ENCODE peak calls at places on chromosomes 5 and 9, in four cellular contexts. F, H, O and V are unnamed samples.

GRCh38 chr9:80410106-80410505 is 838.3 kb downstream of the TLE4 start:
- DNase-seq in F (no peak), H (no peak), O (no peak), V (no peak)

GRCh38 chr9:93024986-93025630 is 33.4 kb upstream of the SUSD3 start:
- DNase-seq in F (no peak), H (no peak), O (no peak), V (no peak)

GRCh38 chr5:63564789-63565188 is 397.5 kb downstream of the HTR1A start:
- DNase-seq in F (no peak), H (no peak), O (no peak), V (no peak)

GRCh38 chr9:94949330-94949729 is 222.8 kb downstream of the AOPEP start:
- DNase-seq in F (no peak), H (no peak), O (no peak), V (no peak)

GRCh38 chr9:10855847-10856246 is 243.0 kb upstream of the PTPRD start:
- DNase-seq in F (no peak), H (peak; percentile 3), O (no peak), V (no peak)

GRCh38 chr5:40046792-40047191 is 622.0 kb upstream of the DAB2 start:
- DNase-seq in F (no peak), H (peak; percentile 65), O (no peak), V (no peak)

GRCh38 chr5:149423287-149424268 is 44.5 kb upstream of the IL17B start:
- DNase-seq in F (no peak), H (no peak), O (no peak), V (no peak)

GRCh38 chr5:171363846-171364245 is 23.8 kb upstream of the NPM1 start:
- DNase-seq in F (no peak), H (no peak), O (no peak), V (no peak)

GRCh38 chr5:40628428-40628827 is 51.3 kb upstream of the PTGER4 start:
- DNase-seq in F (no peak), H (no peak), O (no peak), V (no peak)

GRCh38 chr5:164597293-164597900 is 1092.0 kb downstream of the MAT2B start:
- DNase-seq in F (no peak), H (no peak), O (no peak), V (no peak)

GRCh38 chr5:100827481-100827889 is 75.6 kb downstream of the ST8SIA4 start:
- DNase-seq in F (no peak), H (no peak), O (no peak), V (no peak)

GRCh38 chr9:105157178-105157583 is 87.3 kb upstream of the SLC44A1 start:
- DNase-seq in F (peak; percentile 67), H (peak; percentile 88), O (peak; percentile 36), V (peak; percentile 26)

GRCh38 chr9:105262497-105262896 is 18.0 kb downstream of the SLC44A1 start:
- DNase-seq in F (no peak), H (no peak), O (no peak), V (no peak)

GRCh38 chr5:146620031-146620662 is 104.2 kb upstream of the GPR151 start:
- DNase-seq in F (no peak), H (no peak), O (no peak), V (no peak)

GRCh38 chr9:91248707-91249106 is 113.0 kb downstream of the AUH start:
- DNase-seq in F (no peak), H (no peak), O (no peak), V (no peak)

GRCh38 chr5:5474961-5475360 is 52.5 kb downstream of the ICE1 start:
- DNase-seq in F (no peak), H (no peak), O (no peak), V (no peak)

GRCh38 chr9:90445391-90445790 is 197.2 kb downstream of the DIRAS2 start:
- DNase-seq in F (no peak), H (no peak), O (no peak), V (no peak)

GRCh38 chr9:91001146-91001611 is 199.6 kb downstream of the SYK start:
- DNase-seq in F (peak; percentile 35), H (peak; percentile 59), O (peak; percentile 28), V (no peak)

GRCh38 chr5:143376911-143377838 is 26.3 kb downstream of the NR3C1 start:
- DNase-seq in F (peak; percentile 62), H (peak; percentile 51), O (no peak), V (no peak)

GRCh38 chr5:30752015-30752414 is 441.5 kb upstream of the CDH6 start:
- DNase-seq in F (no peak), H (no peak), O (no peak), V (no peak)

GRCh38 chr9:130633336-130634190 is 30.8 kb upstream of the PRDM12 start:
- DNase-seq in F (no peak), H (no peak), O (no peak), V (no peak)

GRCh38 chr5:176359658-176360057 is 1.9 kb downstream of the KIAA1191 start:
- DNase-seq in F (no peak), H (no peak), O (no peak), V (no peak)

GRCh38 chr9:70802206-70802605 is 319.2 kb downstream of the TRPM3 start:
- DNase-seq in F (no peak), H (peak; percentile 84), O (no peak), V (no peak)

GRCh38 chr5:72456391-72457060 is 50.7 kb downstream of the ZNF366 start:
- DNase-seq in F (no peak), H (no peak), O (no peak), V (no peak)

GRCh38 chr5:173010547-173011464 is 27.2 kb downstream of the ATP6V0E1 start:
- DNase-seq in F (no peak), H (peak; percentile 34), O (no peak), V (no peak)

GRCh38 chr5:54746346-54746745 is 228.8 kb downstream of the SNX18 start:
- DNase-seq in F (no peak), H (no peak), O (no peak), V (no peak)